ENCODE peak calls at places on chromosomes 4 and X, in ten cellular contexts. K is neural crest cell; Z is CD4-positive, alpha-beta T cell; E is left lung; J is mesothelial cell of epicardium; S is brain microvascular endothelial cell; R is CD8-positive, alpha-beta T cell; H is astrocyte; B is transverse colon; O is GM12864. T is an unnamed sample.

GRCh38 chr4:14916554-14917304 is 85.6 kb upstream of the CPEB2 start:
- DNase-seq in K (no peak), Z (no peak), E (no peak), J (no peak), S (peak; percentile 83), R (no peak), H (peak; percentile 83), B (no peak), O (peak; percentile 3), T (no peak)

GRCh38 chr4:9996319-9997110 is 24.8 kb downstream of the SLC2A9 start:
- DNase-seq in K (no peak), Z (no peak), E (no peak), J (no peak), S (peak; percentile 43), R (no peak), H (no peak), B (peak; percentile 76), O (no peak), T (no peak)

GRCh38 chr4:7073526-7074390 is 5.9 kb upstream of the GRPEL1 start:
- DNase-seq in K (peak; percentile 33), Z (no peak), E (no peak), J (no peak), S (peak; percentile 62), R (no peak), H (peak; percentile 16), B (no peak), O (no peak), T (no peak)

GRCh38 chr4:152606800-152607577 is 71.1 kb upstream of the FBXW7 start:
- DNase-seq in K (no peak), Z (no peak), E (no peak), J (no peak), S (no peak), R (no peak), H (no peak), B (no peak), O (no peak), T (no peak)

GRCh38 chr4:108783666-108784463 is 21.0 kb upstream of the ETNPPL start:
- DNase-seq in K (no peak), Z (no peak), E (no peak), J (no peak), S (no peak), R (no peak), H (no peak), B (no peak), O (no peak), T (no peak)

GRCh38 chr4:26048378-26048882 is 134.4 kb downstream of the SMIM20 start:
- DNase-seq in K (no peak), Z (no peak), E (peak; percentile 59), J (no peak), S (peak; percentile 65), R (no peak), H (peak; percentile 88), B (peak; percentile 30), O (no peak), T (no peak)

GRCh38 chr4:147582386-147583077 is 34.7 kb upstream of the TMEM184C start:
- DNase-seq in K (no peak), Z (no peak), E (no peak), J (no peak), S (peak; percentile 18), R (no peak), H (peak; percentile 81), B (no peak), O (no peak), T (no peak)

GRCh38 chr4:126687655-126688358 is 945.0 kb upstream of the INTU start:
- DNase-seq in K (no peak), Z (no peak), E (no peak), J (no peak), S (no peak), R (no peak), H (peak; percentile 19), B (no peak), O (no peak), T (no peak)

GRCh38 chr4:14700544-14700943 is 301.7 kb upstream of the CPEB2 start:
- DNase-seq in K (no peak), Z (no peak), E (no peak), J (no peak), S (no peak), R (no peak), H (no peak), B (no peak), O (no peak), T (no peak)

GRCh38 chrX:87663421-87663820 is 145.8 kb downstream of the KLHL4 start:
- DNase-seq in K (no peak), Z (no peak), E (no peak), J (no peak), S (no peak), R (no peak), H (no peak), B (no peak), O (no peak), T (no peak)

GRCh38 chrX:87661761-87662160 is 144.2 kb downstream of the KLHL4 start:
- DNase-seq in K (no peak), Z (no peak), E (no peak), J (no peak), S (no peak), R (no peak), H (no peak), B (no peak), O (no peak), T (no peak)

GRCh38 chrX:87664381-87664780 is 146.8 kb downstream of the KLHL4 start:
- DNase-seq in K (no peak), Z (no peak), E (no peak), J (no peak), S (no peak), R (no peak), H (no peak), B (no peak), O (no peak), T (no peak)
- TF ChIP-seq CTCF in K (peak; percentile 81), Z (no peak), E (peak; percentile 25), J (peak; percentile 82), S (peak; percentile 2), R (no peak), H (peak; percentile 19), B (no peak), O (peak; percentile 2), T (peak; percentile 84)

DNA sequence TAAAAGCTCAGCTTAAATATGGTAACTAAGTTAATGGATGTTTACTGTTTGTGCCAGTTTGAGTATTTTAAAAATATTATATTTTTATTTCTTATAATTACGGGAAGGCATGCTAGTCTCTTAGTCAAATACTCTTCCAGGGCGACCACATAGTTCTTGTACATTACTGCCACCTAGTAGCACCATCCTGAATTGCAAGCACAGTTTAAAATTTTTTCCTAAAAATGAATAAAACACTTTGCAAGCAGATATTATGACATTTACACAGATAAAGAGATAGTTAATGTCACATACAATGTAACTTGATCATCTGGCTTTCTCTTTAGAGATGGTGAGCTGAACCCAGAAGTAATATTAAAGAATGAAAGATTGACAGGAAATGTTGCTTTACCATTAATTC is 11.5 kb downstream of the NDP start:
- DNase-seq in K (no peak), Z (no peak), E (no peak), J (no peak), S (no peak), R (no peak), H (no peak), B (no peak), O (no peak), T (no peak)
- TF ChIP-seq CTCF in K (peak; percentile 54), Z (no peak), E (no peak), J (no peak), S (peak; percentile 21), R (no peak), H (peak; percentile 5), B (no peak), O (peak; percentile 15), T (peak; percentile 67)

GRCh38 chr4:181437895-181438294 is 805.3 kb upstream of the TENM3 start:
- DNase-seq in K (no peak), Z (no peak), E (no peak), J (no peak), S (no peak), R (no peak), H (no peak), B (no peak), O (no peak), T (no peak)
- TF ChIP-seq CTCF in K (no peak), Z (no peak), E (no peak), J (no peak), S (no peak), R (no peak), H (no peak), B (no peak), O (no peak), T (no peak)

GRCh38 chrX:40245411-40246140 is 147.8 kb upstream of the BCOR start:
- DNase-seq in K (peak; percentile 12), Z (no peak), E (no peak), J (no peak), S (peak; percentile 26), R (no peak), H (peak; percentile 63), B (no peak), O (no peak), T (no peak)
- TF ChIP-seq CTCF in K (no peak), Z (no peak), E (no peak), J (no peak), S (no peak), R (no peak), H (no peak), B (no peak), O (no peak), T (no peak)

GRCh38 chr4:57442834-57443291 is 332.7 kb upstream of the IGFBP7 start:
- DNase-seq in K (peak; percentile 55), Z (no peak), E (no peak), J (peak; percentile 70), S (peak; percentile 41), R (no peak), H (peak; percentile 6), B (peak; percentile 41), O (no peak), T (no peak)
- TF ChIP-seq CTCF in K (peak; percentile 93), Z (no peak), E (peak; percentile 50), J (peak; percentile 73), S (peak; percentile 92), R (no peak), H (peak; percentile 83), B (peak; percentile 62), O (peak; percentile 71), T (peak; percentile 91)

DNA sequence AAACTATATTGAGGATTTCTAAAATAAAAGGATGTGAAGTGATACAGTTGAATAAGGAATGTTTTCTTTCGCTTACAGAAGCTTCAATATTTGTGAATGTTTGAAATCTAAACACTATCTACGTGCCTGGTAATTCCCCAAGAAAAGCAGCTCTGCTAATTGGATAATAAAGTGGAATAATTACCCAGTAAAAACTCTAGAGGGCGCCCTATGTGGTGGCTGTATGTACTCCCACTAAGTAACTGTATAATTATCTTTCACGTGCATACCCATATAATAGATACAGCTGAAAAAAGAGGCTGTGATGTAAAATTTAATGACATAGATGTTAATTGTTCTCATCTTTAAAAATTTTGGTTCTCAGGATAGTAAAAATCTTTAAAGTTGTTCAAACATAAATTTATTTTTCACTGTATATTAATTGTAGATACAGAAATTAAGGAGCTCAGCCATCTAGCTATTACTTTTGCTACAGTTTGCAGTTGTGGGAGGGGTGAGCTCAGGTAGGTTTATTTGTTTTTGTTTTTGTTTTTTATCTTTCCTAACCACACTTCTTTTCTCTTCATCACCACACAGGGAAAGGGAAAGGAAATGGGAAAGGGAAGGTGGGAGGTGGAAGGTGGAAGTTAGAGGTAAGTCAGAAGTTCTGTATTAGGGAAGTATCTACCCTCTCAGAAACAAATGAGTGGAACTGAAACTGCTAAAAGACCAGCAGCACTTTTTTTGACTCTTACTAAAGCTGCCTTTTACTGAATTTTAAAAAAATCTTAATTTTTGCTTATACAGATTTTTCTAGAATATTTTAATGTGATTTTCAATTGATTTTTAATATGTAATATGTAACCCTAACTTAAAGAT is 151.7 kb upstream of the RPS6KA6 start:
- DNase-seq in K (no peak), Z (no peak), E (no peak), J (no peak), S (no peak), R (no peak), H (no peak), B (no peak), O (no peak), T (no peak)
- TF ChIP-seq CTCF in K (peak; percentile 65), Z (no peak), E (peak; percentile 53), J (peak; percentile 61), S (peak; percentile 40), R (no peak), H (peak; percentile 45), B (no peak), O (peak; percentile 19), T (peak; percentile 73)